ENCODE peak calls at places on chromosome 11, in nine cellular contexts. One of them, this sample, is unnamed.

GRCh38 chr11:19370100-19370861 is 129.5 kb upstream of the E2F8 start:
- DNase-seq in CD8-positive, alpha-beta T cell: no peak
- DNase-seq in A673: no peak
- DNase-seq in HFF-Myc: no peak
- DNase-seq in GM10248: no peak
- DNase-seq in BJ: no peak
- DNase-seq in astrocyte of the spinal cord: peak; percentile 59
- DNase-seq in IMR-90: peak; percentile 31
- DNase-seq in PC-3: peak; percentile 74
- DNase-seq in this sample: peak; percentile 97

GRCh38 chr11:8613036-8613435 is 19.0 kb upstream of the STK33 start:
- DNase-seq in CD8-positive, alpha-beta T cell: no peak
- DNase-seq in A673: peak; percentile 45
- DNase-seq in HFF-Myc: no peak
- DNase-seq in GM10248: no peak
- DNase-seq in BJ: no peak
- DNase-seq in astrocyte of the spinal cord: no peak
- DNase-seq in IMR-90: no peak
- DNase-seq in PC-3: no peak
- DNase-seq in this sample: no peak

GRCh38 chr11:115869780-115870431 is 365.7 kb upstream of the CADM1 start:
- DNase-seq in CD8-positive, alpha-beta T cell: peak; percentile 9
- DNase-seq in A673: no peak
- DNase-seq in HFF-Myc: no peak
- DNase-seq in GM10248: peak; percentile 71
- DNase-seq in BJ: no peak
- DNase-seq in astrocyte of the spinal cord: peak; percentile 5
- DNase-seq in IMR-90: peak; percentile 51
- DNase-seq in PC-3: peak; percentile 3
- DNase-seq in this sample: peak; percentile 3

GRCh38 chr11:72000591-72000867 is 1.8 kb downstream of the IL18BP start:
- DNase-seq in CD8-positive, alpha-beta T cell: no peak
- DNase-seq in A673: no peak
- DNase-seq in HFF-Myc: no peak
- DNase-seq in GM10248: no peak
- DNase-seq in BJ: no peak
- DNase-seq in astrocyte of the spinal cord: no peak
- DNase-seq in IMR-90: no peak
- DNase-seq in PC-3: no peak
- DNase-seq in this sample: no peak

GRCh38 chr11:113979427-113979826 is 4.5 kb downstream of the HTR3A start:
- DNase-seq in CD8-positive, alpha-beta T cell: no peak
- DNase-seq in A673: no peak
- DNase-seq in HFF-Myc: no peak
- DNase-seq in GM10248: no peak
- DNase-seq in BJ: no peak
- DNase-seq in astrocyte of the spinal cord: no peak
- DNase-seq in IMR-90: no peak
- DNase-seq in PC-3: no peak
- DNase-seq in this sample: no peak

GRCh38 chr11:106167085-106167484 is 89.6 kb downstream of the AASDHPPT start:
- DNase-seq in CD8-positive, alpha-beta T cell: no peak
- DNase-seq in A673: no peak
- DNase-seq in HFF-Myc: no peak
- DNase-seq in GM10248: no peak
- DNase-seq in BJ: no peak
- DNase-seq in astrocyte of the spinal cord: no peak
- DNase-seq in IMR-90: no peak
- DNase-seq in PC-3: no peak
- DNase-seq in this sample: no peak

GRCh38 chr11:10275714-10276113 is 18.3 kb downstream of the SBF2 start:
- DNase-seq in CD8-positive, alpha-beta T cell: no peak
- DNase-seq in A673: no peak
- DNase-seq in HFF-Myc: no peak
- DNase-seq in GM10248: no peak
- DNase-seq in BJ: no peak
- DNase-seq in astrocyte of the spinal cord: no peak
- DNase-seq in IMR-90: no peak
- DNase-seq in PC-3: peak; percentile 24
- DNase-seq in this sample: peak; percentile 26

GRCh38 chr11:132423266-132423665 is 1052.9 kb downstream of the NTM start:
- DNase-seq in CD8-positive, alpha-beta T cell: no peak
- DNase-seq in A673: no peak
- DNase-seq in HFF-Myc: no peak
- DNase-seq in GM10248: no peak
- DNase-seq in BJ: no peak
- DNase-seq in astrocyte of the spinal cord: no peak
- DNase-seq in IMR-90: no peak
- DNase-seq in PC-3: no peak
- DNase-seq in this sample: no peak

GRCh38 chr11:27611390-27611789 is 88.9 kb downstream of the BDNF start:
- DNase-seq in CD8-positive, alpha-beta T cell: no peak
- DNase-seq in A673: no peak
- DNase-seq in HFF-Myc: no peak
- DNase-seq in GM10248: no peak
- DNase-seq in BJ: no peak
- DNase-seq in astrocyte of the spinal cord: no peak
- DNase-seq in IMR-90: no peak
- DNase-seq in PC-3: no peak
- DNase-seq in this sample: no peak

GRCh38 chr11:121482231-121483129 is 29.7 kb upstream of the SORL1-AS1 start:
- DNase-seq in CD8-positive, alpha-beta T cell: peak; percentile 50
- DNase-seq in A673: peak; percentile 79
- DNase-seq in HFF-Myc: no peak
- DNase-seq in GM10248: peak; percentile 51
- DNase-seq in BJ: no peak
- DNase-seq in astrocyte of the spinal cord: no peak
- DNase-seq in IMR-90: no peak
- DNase-seq in PC-3: no peak
- DNase-seq in this sample: peak; percentile 27

GRCh38 chr11:122040476-122040875 is 75.5 kb downstream of the BLID start:
- DNase-seq in CD8-positive, alpha-beta T cell: no peak
- DNase-seq in A673: no peak
- DNase-seq in HFF-Myc: no peak
- DNase-seq in GM10248: no peak
- DNase-seq in BJ: no peak
- DNase-seq in astrocyte of the spinal cord: peak; percentile 13
- DNase-seq in IMR-90: no peak
- DNase-seq in PC-3: peak; percentile 34
- DNase-seq in this sample: no peak

GRCh38 chr11:13486926-13487660 is 8.7 kb downstream of the PTH start:
- DNase-seq in CD8-positive, alpha-beta T cell: peak; percentile 53
- DNase-seq in A673: peak; percentile 17
- DNase-seq in HFF-Myc: no peak
- DNase-seq in GM10248: no peak
- DNase-seq in BJ: no peak
- DNase-seq in astrocyte of the spinal cord: no peak
- DNase-seq in IMR-90: no peak
- DNase-seq in PC-3: no peak
- DNase-seq in this sample: peak; percentile 33

GRCh38 chr11:66238786-66239413 is 29.5 kb upstream of the RAB1B start:
- DNase-seq in CD8-positive, alpha-beta T cell: no peak
- DNase-seq in A673: no peak
- DNase-seq in HFF-Myc: no peak
- DNase-seq in GM10248: no peak
- DNase-seq in BJ: no peak
- DNase-seq in astrocyte of the spinal cord: no peak
- DNase-seq in IMR-90: no peak
- DNase-seq in PC-3: no peak
- DNase-seq in this sample: no peak

GRCh38 chr11:75862437-75862836 is 47.4 kb downstream of the UVRAG start:
- DNase-seq in CD8-positive, alpha-beta T cell: no peak
- DNase-seq in A673: no peak
- DNase-seq in HFF-Myc: no peak
- DNase-seq in GM10248: no peak
- DNase-seq in BJ: no peak
- DNase-seq in astrocyte of the spinal cord: no peak
- DNase-seq in IMR-90: no peak
- DNase-seq in PC-3: no peak
- DNase-seq in this sample: no peak

GRCh38 chr11:134691985-134692384 is 279.9 kb upstream of the B3GAT1 start:
- DNase-seq in CD8-positive, alpha-beta T cell: no peak
- DNase-seq in A673: no peak
- DNase-seq in HFF-Myc: no peak
- DNase-seq in GM10248: no peak
- DNase-seq in BJ: no peak
- DNase-seq in astrocyte of the spinal cord: no peak
- DNase-seq in IMR-90: peak; percentile 68
- DNase-seq in PC-3: peak; percentile 28
- DNase-seq in this sample: peak; percentile 13

GRCh38 chr11:65643971-65644370 is 6.1 kb downstream of the SIPA1 start:
- DNase-seq in CD8-positive, alpha-beta T cell: no peak
- DNase-seq in A673: no peak
- DNase-seq in HFF-Myc: no peak
- DNase-seq in GM10248: no peak
- DNase-seq in BJ: no peak
- DNase-seq in astrocyte of the spinal cord: no peak
- DNase-seq in IMR-90: no peak
- DNase-seq in PC-3: peak; percentile 22
- DNase-seq in this sample: no peak

GRCh38 chr11:33452806-33453205 is 195.6 kb downstream of the HIPK3 start:
- DNase-seq in CD8-positive, alpha-beta T cell: no peak
- DNase-seq in A673: no peak
- DNase-seq in HFF-Myc: peak; percentile 73
- DNase-seq in GM10248: no peak
- DNase-seq in BJ: peak; percentile 74
- DNase-seq in astrocyte of the spinal cord: peak; percentile 91
- DNase-seq in IMR-90: peak; percentile 94
- DNase-seq in PC-3: peak; percentile 90
- DNase-seq in this sample: peak; percentile 88

DNA sequence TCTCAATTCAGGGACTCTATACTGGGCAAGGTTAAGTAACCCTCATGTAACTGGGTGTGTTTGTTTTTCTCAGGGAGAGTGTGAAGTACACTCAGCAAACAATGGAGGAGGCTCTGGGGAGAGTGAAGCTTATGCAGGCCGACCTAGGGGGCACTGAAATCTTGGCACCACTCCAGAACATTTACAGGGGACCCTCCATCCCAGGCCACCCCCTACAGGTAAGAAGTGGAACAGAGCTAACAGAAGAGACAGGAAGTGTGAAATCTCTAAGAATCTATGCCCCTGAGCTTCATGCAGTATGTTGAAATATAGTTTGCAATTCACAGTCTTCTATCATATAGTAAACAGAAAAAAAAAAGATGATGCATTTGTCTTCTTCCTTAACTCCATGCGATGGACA is 8.3 kb downstream of the VWA5A start:
- DNase-seq in CD8-positive, alpha-beta T cell: no peak
- DNase-seq in A673: peak; percentile 29
- DNase-seq in HFF-Myc: no peak
- DNase-seq in GM10248: no peak
- DNase-seq in BJ: no peak
- DNase-seq in astrocyte of the spinal cord: no peak
- DNase-seq in IMR-90: no peak
- DNase-seq in PC-3: no peak
- DNase-seq in this sample: no peak
- TF ChIP-seq CTCF in CD8-positive, alpha-beta T cell: no peak
- TF ChIP-seq CTCF in A673: peak; percentile 33
- TF ChIP-seq CTCF in HFF-Myc: peak; percentile 10
- TF ChIP-seq CTCF in GM10248: no peak
- TF ChIP-seq CTCF in BJ: no peak
- TF ChIP-seq CTCF in astrocyte of the spinal cord: no peak
- TF ChIP-seq CTCF in IMR-90: no peak
- TF ChIP-seq CTCF in PC-3: peak; percentile 15
- TF ChIP-seq CTCF in this sample: peak; percentile 7

GRCh38 chr11:3016861-3017260 is 24.7 kb upstream of the NAP1L4 start:
- DNase-seq in CD8-positive, alpha-beta T cell: no peak
- DNase-seq in A673: no peak
- DNase-seq in HFF-Myc: no peak
- DNase-seq in GM10248: no peak
- DNase-seq in BJ: no peak
- DNase-seq in astrocyte of the spinal cord: no peak
- DNase-seq in IMR-90: no peak
- DNase-seq in PC-3: no peak
- DNase-seq in this sample: no peak
- TF ChIP-seq CTCF in CD8-positive, alpha-beta T cell: no peak
- TF ChIP-seq CTCF in A673: no peak
- TF ChIP-seq CTCF in HFF-Myc: no peak
- TF ChIP-seq CTCF in GM10248: no peak
- TF ChIP-seq CTCF in BJ: no peak
- TF ChIP-seq CTCF in astrocyte of the spinal cord: peak; percentile 7
- TF ChIP-seq CTCF in IMR-90: no peak
- TF ChIP-seq CTCF in PC-3: no peak
- TF ChIP-seq CTCF in this sample: no peak

DNA sequence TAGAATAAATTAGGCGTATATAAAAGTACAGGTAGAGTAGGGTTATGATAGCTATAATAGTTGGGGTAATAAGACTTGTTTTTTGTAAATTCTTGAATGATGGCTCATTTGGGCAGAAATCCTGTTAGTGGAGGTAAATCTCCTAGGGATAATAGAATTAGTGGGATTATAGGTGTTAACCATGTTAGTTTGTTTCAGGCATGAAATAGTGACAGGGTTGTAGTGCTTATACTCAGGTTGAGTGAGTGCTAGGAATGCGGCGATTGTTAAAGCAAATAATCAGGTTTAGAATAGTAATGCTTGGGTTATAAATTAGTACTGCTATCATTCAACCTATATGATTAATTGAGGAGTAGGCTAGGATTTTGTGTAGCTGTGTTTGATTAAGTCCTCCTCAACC is 297.1 kb downstream of the DYNC2H1 start:
- DNase-seq in CD8-positive, alpha-beta T cell: no peak
- DNase-seq in A673: no peak
- DNase-seq in HFF-Myc: no peak
- DNase-seq in GM10248: no peak
- DNase-seq in BJ: no peak
- DNase-seq in astrocyte of the spinal cord: no peak
- DNase-seq in IMR-90: no peak
- DNase-seq in PC-3: no peak
- DNase-seq in this sample: no peak
- TF ChIP-seq CTCF in CD8-positive, alpha-beta T cell: no peak
- TF ChIP-seq CTCF in A673: no peak
- TF ChIP-seq CTCF in HFF-Myc: no peak
- TF ChIP-seq CTCF in GM10248: no peak
- TF ChIP-seq CTCF in BJ: no peak
- TF ChIP-seq CTCF in astrocyte of the spinal cord: no peak
- TF ChIP-seq CTCF in IMR-90: no peak
- TF ChIP-seq CTCF in PC-3: no peak
- TF ChIP-seq CTCF in this sample: no peak

DNA sequence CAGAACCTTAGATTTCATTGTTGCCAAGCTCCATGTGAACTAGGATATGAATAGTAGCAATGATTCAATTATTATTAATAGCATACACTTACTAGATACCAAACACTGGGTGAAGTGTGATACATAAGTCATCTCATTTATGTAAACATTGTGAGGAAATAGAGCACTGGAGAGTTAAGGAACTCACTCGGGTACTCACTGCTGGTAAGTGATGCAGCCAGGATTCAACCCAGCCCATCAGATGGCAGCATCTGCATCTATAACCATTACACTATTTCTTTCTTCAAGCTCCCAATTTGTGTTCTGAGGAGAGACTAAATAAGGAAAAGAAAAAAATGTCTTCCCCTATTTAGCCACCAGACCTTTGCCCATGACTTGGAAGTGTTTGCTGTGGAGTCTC is 10.2 kb upstream of the ALG8 start:
- DNase-seq in CD8-positive, alpha-beta T cell: no peak
- DNase-seq in A673: peak; percentile 25
- DNase-seq in HFF-Myc: no peak
- DNase-seq in GM10248: no peak
- DNase-seq in BJ: no peak
- DNase-seq in astrocyte of the spinal cord: peak; percentile 56
- DNase-seq in IMR-90: peak; percentile 87
- DNase-seq in PC-3: peak; percentile 92
- DNase-seq in this sample: peak; percentile 77
- TF ChIP-seq CTCF in CD8-positive, alpha-beta T cell: no peak
- TF ChIP-seq CTCF in A673: peak; percentile 25
- TF ChIP-seq CTCF in HFF-Myc: peak; percentile 19
- TF ChIP-seq CTCF in GM10248: peak; percentile 17
- TF ChIP-seq CTCF in BJ: peak; percentile 43
- TF ChIP-seq CTCF in astrocyte of the spinal cord: peak; percentile 48
- TF ChIP-seq CTCF in IMR-90: peak; percentile 64
- TF ChIP-seq CTCF in PC-3: peak; percentile 76
- TF ChIP-seq CTCF in this sample: peak; percentile 48

This sample was measured in fibroblast of pulmonary artery.